ENCODE peak calls at places on chromosomes 2 and 18, in nine cellular contexts. L, X, C, U, W, D, I, R and G are unnamed samples.

GRCh38 chr2:2830576-2830975 is 499.5 kb upstream of the MYT1L start:
- DNase-seq in X (no peak), I (no peak), U (no peak), C (no peak), L (no peak), D (peak), R (no peak), W (no peak), G (no peak)

GRCh38 chr2:199457147-199458016 is at the start of gene SATB2:
- DNase-seq in U (no peak), X (peak), D (no peak), W (no peak), C (peak), I (peak), R (no peak), L (peak), G (no peak)

GRCh38 chr2:31234690-31235503 is 945 bp downstream of the EHD3 start:
- DNase-seq in R (peak), D (no peak), W (no peak), U (no peak), X (no peak), L (peak), I (no peak), C (no peak), G (no peak)

GRCh38 chr2:189880429-189880828 is 96.2 kb downstream of the PMS1 start:
- DNase-seq in C (no peak), R (no peak), I (no peak), U (no peak), W (no peak), D (no peak), X (no peak), L (no peak), G (no peak)

GRCh38 chr2:241649927-241650326 is 12.4 kb downstream of the ATG4B start:
- DNase-seq in D (no peak), I (no peak), X (no peak), U (no peak), C (no peak), W (no peak), R (no peak), L (no peak), G (no peak)

GRCh38 chr18:70578480-70578879 is 289.6 kb downstream of the SOCS6 start:
- DNase-seq in C (no peak), R (no peak), U (no peak), I (no peak), X (no peak), L (no peak), W (peak), D (no peak), G (no peak)

GRCh38 chr2:36663851-36664715 is 32.4 kb upstream of the VIT start:
- DNase-seq in W (no peak), R (no peak), C (peak), I (peak), U (peak), L (no peak), D (peak), X (no peak), G (peak)

GRCh38 chr2:214604861-214605260 is 194.0 kb downstream of the VWC2L start:
- DNase-seq in C (peak), W (no peak), R (no peak), D (no peak), U (no peak), I (peak), L (no peak), X (no peak), G (no peak)

GRCh38 chr2:127932199-127932877 is 46.6 kb upstream of the AMMECR1L start:
- DNase-seq in L (no peak), W (no peak), D (no peak), C (peak), R (no peak), U (no peak), X (no peak), I (peak), G (peak)

GRCh38 chr2:56464066-56464465 is 280.3 kb downstream of the CCDC85A start:
- DNase-seq in W (no peak), R (no peak), X (no peak), D (no peak), I (no peak), U (no peak), L (no peak), C (no peak), G (no peak)

GRCh38 chr2:9256570-9257043 is 50.0 kb downstream of the ASAP2 start:
- DNase-seq in U (no peak), D (no peak), I (no peak), L (no peak), C (peak), X (no peak), R (no peak), W (no peak), G (no peak)

GRCh38 chr2:187542123-187542522 is 12.1 kb downstream of the TFPI start:
- DNase-seq in D (no peak), R (no peak), U (no peak), X (no peak), C (no peak), W (no peak), I (no peak), L (no peak), G (no peak)

GRCh38 chr2:55482186-55482945 is 37.2 kb upstream of the CFAP36 start:
- DNase-seq in R (no peak), C (peak), X (no peak), W (no peak), L (no peak), D (no peak), I (no peak), U (peak), G (peak)

GRCh38 chr2:199100326-199101110 is 357.2 kb downstream of the SATB2 start:
- DNase-seq in U (no peak), W (no peak), C (peak), R (no peak), X (no peak), I (no peak), D (no peak), L (no peak), G (no peak)

GRCh38 chr18:3605562-3606443 is 155.8 kb downstream of the TGIF1 start:
- DNase-seq in U (no peak), R (no peak), D (no peak), X (peak), W (no peak), L (no peak), C (peak), I (peak), G (no peak)

GRCh38 chr2:20521682-20522189 is 74.9 kb downstream of the RHOB start:
- DNase-seq in C (no peak), X (no peak), R (no peak), L (peak), D (no peak), W (no peak), I (no peak), U (no peak), G (no peak)

GRCh38 chr18:11498821-11499220 is 110.6 kb upstream of the SLC35G4 start:
- DNase-seq in C (no peak), L (no peak), U (no peak), W (no peak), D (no peak), I (no peak), R (no peak), X (no peak), G (no peak)

GRCh38 chr2:128638741-128639477 is 320.2 kb upstream of the HS6ST1 start:
- DNase-seq in D (no peak), U (peak), I (no peak), C (peak), L (peak), W (no peak), X (no peak), R (no peak), G (no peak)

GRCh38 chr2:167785606-167786005 is 461.8 kb downstream of the STK39 start:
- DNase-seq in I (no peak), W (no peak), U (no peak), L (no peak), R (no peak), X (no peak), C (no peak), D (no peak), G (no peak)

GRCh38 chr18:77168666-77169358 is 36.2 kb upstream of the MBP start:
- DNase-seq in U (peak), L (no peak), W (no peak), R (no peak), X (no peak), C (no peak), I (no peak), D (no peak), G (no peak)

GRCh38 chr2:72367530-72368225 is 220.0 kb upstream of the CYP26B1 start:
- DNase-seq in U (peak), L (no peak), R (peak), X (no peak), I (peak), W (no peak), C (peak), D (peak), G (no peak)

GRCh38 chr2:170544817-170545216 is 170.3 kb upstream of the SP5 start:
- DNase-seq in U (no peak), D (no peak), X (no peak), C (no peak), I (no peak), W (no peak), R (no peak), L (no peak), G (no peak)

GRCh38 chr2:18345848-18346247 is 214.6 kb downstream of the RDH14 start:
- DNase-seq in C (no peak), L (no peak), X (no peak), I (peak), W (no peak), U (peak), R (no peak), D (peak), G (no peak)

GRCh38 chr2:34365512-34365911 is 766.4 kb upstream of the FAM98A start:
- DNase-seq in U (no peak), W (no peak), X (no peak), C (no peak), I (no peak), R (no peak), D (no peak), L (no peak), G (no peak)

GRCh38 chr2:51997571-51997970 is 965.6 kb upstream of the NRXN1 start:
- DNase-seq in D (no peak), W (no peak), L (no peak), R (no peak), X (no peak), C (no peak), I (peak), U (no peak), G (peak)

GRCh38 chr2:12816379-12817306 is 99.9 kb downstream of the TRIB2 start:
- DNase-seq in U (no peak), C (peak), X (no peak), W (no peak), L (no peak), I (peak), D (no peak), R (no peak), G (no peak)

GRCh38 chr2:113080134-113080533 is 12.4 kb downstream of the IL1F10 start:
- DNase-seq in I (peak), X (no peak), R (no peak), D (no peak), C (peak), U (no peak), W (peak), L (no peak), G (peak)

GRCh38 chr2:64090264-64090663 is 54.0 kb downstream of the PELI1 start:
- DNase-seq in W (no peak), C (no peak), R (no peak), X (no peak), L (no peak), I (no peak), D (no peak), U (no peak), G (no peak)